ENCODE peak calls at places on chromosomes 7 and 10, in nine cellular contexts. E is OCI-LY7, A is left lung, R is osteocyte, I is nephron progenitor cell, V is lower lobe of right lung, H is heart right ventricle, D is heart left ventricle, G is AG10803. B is an unnamed sample.

GRCh38 chr7:27992092-27992491 is 188.5 kb downstream of the JAZF1 start:
- DNase-seq in E (no peak), A (no peak), R (no peak), I (no peak), V (no peak), H (no peak), D (no peak), G (peak; percentile 56), B (no peak)

GRCh38 chr7:849781-850180 is 17.5 kb downstream of the SUN1 start:
- DNase-seq in E (no peak), A (no peak), R (no peak), I (no peak), V (no peak), H (no peak), D (no peak), G (no peak), B (no peak)

GRCh38 chr7:47817922-47818321 is 130.3 kb downstream of the PKD1L1 start:
- DNase-seq in E (no peak), A (no peak), R (no peak), I (no peak), V (no peak), H (no peak), D (no peak), G (peak; percentile 18), B (peak; percentile 27)

GRCh38 chr7:134594877-134595276 is 46.0 kb downstream of the AKR1B15 start:
- DNase-seq in E (no peak), A (no peak), R (no peak), I (no peak), V (no peak), H (no peak), D (no peak), G (no peak), B (no peak)

GRCh38 chr10:35822316-35822715 is 180.2 kb upstream of the FZD8 start:
- DNase-seq in E (no peak), A (peak; percentile 57), R (no peak), I (peak; percentile 60), V (peak; percentile 80), H (peak; percentile 86), D (peak; percentile 72), G (peak; percentile 82), B (no peak)

GRCh38 chr10:17240617-17241016 is 12.6 kb downstream of the VIM start:
- DNase-seq in E (no peak), A (no peak), R (no peak), I (no peak), V (no peak), H (no peak), D (no peak), G (no peak), B (no peak)

GRCh38 chr10:12006671-12007070 is 35.9 kb downstream of the UPF2 start:
- DNase-seq in E (no peak), A (no peak), R (no peak), I (no peak), V (no peak), H (no peak), D (no peak), G (no peak), B (no peak)

GRCh38 chr10:49053053-49053997 is 62.0 kb downstream of the VSTM4 start:
- DNase-seq in E (peak; percentile 99), A (no peak), R (peak; percentile 82), I (no peak), V (peak; percentile 63), H (peak; percentile 57), D (peak; percentile 47), G (no peak), B (no peak)

GRCh38 chr10:79053081-79053434 is 15.7 kb upstream of the ZMIZ1 start:
- DNase-seq in E (no peak), A (no peak), R (no peak), I (no peak), V (no peak), H (no peak), D (no peak), G (no peak), B (no peak)

GRCh38 chr7:80548790-80549530 is 37.1 kb upstream of the GNAT3 start:
- DNase-seq in E (no peak), A (no peak), R (no peak), I (no peak), V (no peak), H (no peak), D (no peak), G (peak; percentile 7), B (no peak)

GRCh38 chr7:75951506-75951905 is 36.6 kb downstream of the POR start:
- DNase-seq in E (no peak), A (peak; percentile 58), R (no peak), I (no peak), V (peak; percentile 67), H (no peak), D (no peak), G (peak; percentile 87), B (no peak)

GRCh38 chr10:129888784-129889616 is 75.1 kb downstream of the EBF3 start:
- DNase-seq in E (peak; percentile 47), A (no peak), R (no peak), I (peak; percentile 84), V (no peak), H (peak; percentile 76), D (peak; percentile 76), G (peak; percentile 37), B (peak; percentile 32)

GRCh38 chr10:129059977-129060376 is 407.1 kb upstream of the MGMT start:
- DNase-seq in E (no peak), A (no peak), R (peak; percentile 65), I (no peak), V (no peak), H (no peak), D (no peak), G (no peak), B (no peak)

GRCh38 chr10:46308666-46309450 is 22.1 kb downstream of the ANTXRL start:
- DNase-seq in E (no peak), A (no peak), R (no peak), I (no peak), V (no peak), H (no peak), D (peak; percentile 24), G (no peak), B (no peak)

GRCh38 chr10:15097011-15097812 is at the start of gene RPP38:
- DNase-seq in E (peak; percentile 95), A (peak; percentile 97), R (peak; percentile 99), I (peak; percentile 98), V (peak; percentile 97), H (peak; percentile 98), D (peak; percentile 96), G (peak; percentile 92), B (peak; percentile 98)

GRCh38 chr10:114403545-114404161 is 649 bp downstream of the AFAP1L2 start:
- DNase-seq in E (no peak), A (no peak), R (no peak), I (peak; percentile 56), V (no peak), H (peak; percentile 51), D (no peak), G (no peak), B (no peak)

GRCh38 chr7:36760856-36761762 is 36.8 kb upstream of the AOAH start:
- DNase-seq in E (no peak), A (no peak), R (no peak), I (no peak), V (no peak), H (no peak), D (no peak), G (no peak), B (no peak)
- TF ChIP-seq CTCF in E (no peak), A (no peak), R (no peak), I (no peak), V (no peak), H (no peak), D (no peak), G (no peak), B (no peak)

DNA sequence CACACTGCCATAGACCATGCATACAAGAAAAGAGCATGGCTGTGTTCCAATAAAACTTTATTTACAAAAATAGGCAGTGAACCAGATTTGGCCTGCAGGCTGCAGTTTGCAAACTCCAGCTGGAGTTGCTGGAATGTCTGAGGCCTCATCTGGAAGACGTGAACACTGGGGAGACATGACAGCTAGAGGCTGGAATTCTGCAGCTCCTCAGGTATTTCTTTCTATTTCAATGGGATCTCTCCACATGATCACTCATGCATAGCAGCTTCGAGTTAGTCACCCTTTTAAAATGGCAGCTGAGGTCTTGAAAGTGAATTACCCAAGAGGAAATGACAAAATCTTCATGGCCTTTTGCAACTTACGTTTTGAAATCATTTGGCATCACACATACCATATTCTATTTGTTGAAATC is 52.6 kb upstream of the BET1 start:
- DNase-seq in E (peak; percentile 42), A (no peak), R (no peak), I (peak; percentile 5), V (no peak), H (no peak), D (no peak), G (peak; percentile 96), B (no peak)
- TF ChIP-seq CTCF in E (no peak), A (no peak), R (no peak), I (no peak), V (no peak), H (no peak), D (no peak), G (peak; percentile 24), B (no peak)

GRCh38 chr10:61272781-61273180 is 180.4 kb downstream of the TMEM26 start:
- DNase-seq in E (no peak), A (no peak), R (no peak), I (no peak), V (no peak), H (no peak), D (no peak), G (no peak), B (no peak)

GRCh38 chr10:61271127-61271780 is 181.9 kb downstream of the TMEM26 start:
- DNase-seq in E (no peak), A (no peak), R (no peak), I (no peak), V (no peak), H (no peak), D (no peak), G (peak; percentile 84), B (peak; percentile 18)
- TF ChIP-seq CTCF in E (no peak), A (no peak), R (peak; percentile 55), I (no peak), V (peak; percentile 18), H (no peak), D (no peak), G (peak; percentile 57), B (no peak)

DNA sequence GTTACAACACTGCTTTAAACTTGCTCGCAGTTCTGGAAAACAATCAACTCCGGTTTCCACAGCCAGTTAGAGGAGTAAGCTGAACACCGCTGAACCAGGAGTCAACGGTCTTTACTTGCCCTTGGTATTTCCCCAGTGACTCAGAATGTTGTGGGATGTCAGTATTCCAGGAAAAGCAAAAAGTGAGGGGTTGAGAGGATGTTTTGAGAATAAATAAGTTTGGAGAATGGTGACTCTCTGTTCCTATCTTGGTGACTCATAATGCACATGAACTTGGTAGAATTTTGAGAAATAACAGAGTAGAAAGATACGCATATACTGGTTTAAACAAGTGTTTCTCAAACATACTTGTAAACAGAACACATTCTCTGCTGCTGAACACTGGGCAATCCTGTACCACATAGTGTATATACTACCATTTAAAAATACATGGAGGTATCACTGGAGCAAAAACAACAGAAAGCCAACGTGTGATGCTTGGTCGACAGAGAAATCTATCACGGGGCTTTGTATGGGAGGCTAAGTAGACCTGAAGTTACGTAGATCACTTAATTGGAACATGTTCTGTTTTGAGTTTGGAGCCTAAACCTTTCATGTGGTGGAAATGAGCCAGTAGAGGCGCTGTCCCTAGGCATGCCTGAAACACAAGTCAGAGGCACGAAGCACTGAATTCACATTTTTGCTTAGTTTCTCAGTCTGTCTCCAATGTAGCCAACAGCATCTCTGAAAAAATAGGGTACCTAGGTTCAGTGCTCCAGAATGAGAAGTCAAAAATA is 534.3 kb downstream of the PARD3 start:
- DNase-seq in E (no peak), A (no peak), R (no peak), I (no peak), V (no peak), H (no peak), D (no peak), G (peak; percentile 96), B (no peak)
- TF ChIP-seq CTCF in E (peak; percentile 42), A (no peak), R (peak; percentile 49), I (no peak), V (no peak), H (no peak), D (no peak), G (peak; percentile 9), B (no peak)